ENCODE peak calls at places on chromosomes 1 and 21, in seven cellular contexts. W is omental fat pad; K is cardiac muscle cell; I is CD8-positive, alpha-beta T cell; A is upper lobe of right lung; X is endothelial cell; P is fibroblast of mammary gland. G is an unnamed sample.

GRCh38 chr1:202112864-202113689 is 9.6 kb upstream of the GPR37L1 start:
- DNase-seq in W (no peak), K (no peak), I (no peak), A (no peak), X (no peak), P (no peak), G (no peak)

GRCh38 chr1:228059536-228060457 is 22.7 kb upstream of the ARF1 start:
- DNase-seq in W (no peak), K (peak; percentile 46), I (peak; percentile 77), A (peak; percentile 99), X (no peak), P (peak; percentile 14), G (peak; percentile 94)

GRCh38 chr1:11904978-11905377 is 21.2 kb downstream of the KIAA2013 start:
- DNase-seq in W (no peak), K (no peak), I (no peak), A (no peak), X (no peak), P (no peak), G (no peak)

GRCh38 chr1:226778657-226779058 is 39.6 kb upstream of the ITPKB start:
- DNase-seq in W (no peak), K (no peak), I (no peak), A (no peak), X (no peak), P (peak; percentile 94), G (no peak)

GRCh38 chr1:152026895-152027294 is 9.9 kb downstream of the S100A11 start:
- DNase-seq in W (no peak), K (no peak), I (no peak), A (no peak), X (no peak), P (no peak), G (no peak)

GRCh38 chr21:28770867-28771661 is 221.6 kb downstream of the LTN1 start:
- DNase-seq in W (no peak), K (no peak), I (no peak), A (no peak), X (no peak), P (peak; percentile 65), G (no peak)

GRCh38 chr1:162632234-162632666 is at the start of gene DDR2:
- DNase-seq in W (peak; percentile 51), K (no peak), I (no peak), A (no peak), X (no peak), P (peak; percentile 98), G (no peak)

GRCh38 chr1:236141447-236142357 is 637 bp upstream of the GPR137B start:
- DNase-seq in W (no peak), K (peak; percentile 52), I (peak; percentile 19), A (no peak), X (peak; percentile 49), P (peak; percentile 45), G (peak; percentile 63)

GRCh38 chr1:185813401-185813979 is 79.3 kb downstream of the HMCN1 start:
- DNase-seq in W (no peak), K (peak; percentile 59), I (no peak), A (no peak), X (peak; percentile 25), P (peak; percentile 79), G (no peak)

GRCh38 chr21:28393279-28393678 is 599.4 kb downstream of the LTN1 start:
- DNase-seq in W (no peak), K (no peak), I (no peak), A (no peak), X (no peak), P (no peak), G (no peak)

GRCh38 chr1:61960999-61961398 is 218.7 kb downstream of the PATJ start:
- DNase-seq in W (no peak), K (no peak), I (no peak), A (no peak), X (no peak), P (no peak), G (no peak)

GRCh38 chr1:86754265-86754974 is 50.0 kb downstream of the SH3GLB1 start:
- DNase-seq in W (no peak), K (no peak), I (no peak), A (no peak), X (no peak), P (no peak), G (no peak)

GRCh38 chr1:79681382-79681781 is 674.9 kb upstream of the ADGRL4 start:
- DNase-seq in W (no peak), K (no peak), I (no peak), A (no peak), X (no peak), P (no peak), G (no peak)

GRCh38 chr1:14987829-14988603 is 165.5 kb upstream of the TMEM51 start:
- DNase-seq in W (no peak), K (no peak), I (no peak), A (no peak), X (no peak), P (peak; percentile 13), G (no peak)

GRCh38 chr1:230771773-230772354 is 24.7 kb downstream of the CAPN9 start:
- DNase-seq in W (no peak), K (no peak), I (no peak), A (no peak), X (no peak), P (no peak), G (no peak)

GRCh38 chr1:16174261-16174871 is 18.5 kb upstream of the EPHA2 start:
- DNase-seq in W (no peak), K (no peak), I (no peak), A (no peak), X (no peak), P (no peak), G (no peak)

GRCh38 chr1:229019647-229020281 is 251.1 kb upstream of the RAB4A start:
- DNase-seq in W (no peak), K (no peak), I (no peak), A (no peak), X (no peak), P (no peak), G (no peak)

GRCh38 chr1:30984167-30984870 is 75.8 kb upstream of the SDC3 start:
- DNase-seq in W (no peak), K (no peak), I (no peak), A (no peak), X (no peak), P (no peak), G (no peak)

GRCh38 chr21:32772281-32773047 is 909 bp upstream of the PAXBP1 start:
- DNase-seq in W (no peak), K (peak; percentile 13), I (peak; percentile 38), A (no peak), X (peak; percentile 7), P (peak; percentile 15), G (no peak)

GRCh38 chr1:214840366-214840765 is 237.4 kb downstream of the CENPF start:
- DNase-seq in W (no peak), K (no peak), I (no peak), A (no peak), X (no peak), P (peak; percentile 89), G (no peak)

GRCh38 chr1:69700770-69701169 is 133.0 kb downstream of the LRRC7 start:
- DNase-seq in W (no peak), K (peak; percentile 64), I (no peak), A (no peak), X (peak; percentile 66), P (peak; percentile 6), G (peak; percentile 21)

GRCh38 chr1:31189696-31190674 is 49.7 kb downstream of the NKAIN1 start:
- DNase-seq in W (no peak), K (no peak), I (no peak), A (no peak), X (no peak), P (no peak), G (no peak)

GRCh38 chr1:204136814-204137213 is 15.0 kb downstream of the ETNK2 start:
- DNase-seq in W (no peak), K (no peak), I (no peak), A (no peak), X (no peak), P (no peak), G (no peak)

GRCh38 chr1:110750446-110751029 is 75.8 kb upstream of the KCNA3 start:
- DNase-seq in W (no peak), K (no peak), I (no peak), A (no peak), X (no peak), P (no peak), G (no peak)

GRCh38 chr1:209363112-209363511 is 220.4 kb upstream of the CAMK1G start:
- DNase-seq in W (no peak), K (no peak), I (no peak), A (no peak), X (no peak), P (no peak), G (no peak)

GRCh38 chr21:45513003-45513706 is 29.1 kb downstream of the SLC19A1 start:
- DNase-seq in W (no peak), K (no peak), I (no peak), A (peak; percentile 82), X (no peak), P (no peak), G (no peak)

GRCh38 chr21:41251961-41252642 is 64.5 kb upstream of the FAM3B start:
- DNase-seq in W (no peak), K (no peak), I (no peak), A (no peak), X (no peak), P (peak; percentile 70), G (no peak)
- TF ChIP-seq CTCF in W (no peak), K (no peak), I (no peak), A (no peak), X (no peak), P (no peak), G (no peak)

GRCh38 chr1:106957795-106958194 is 98.7 kb upstream of the PRMT6 start:
- DNase-seq in W (no peak), K (no peak), I (no peak), A (no peak), X (no peak), P (no peak), G (no peak)
- TF ChIP-seq CTCF in W (no peak), K (no peak), I (no peak), A (no peak), X (no peak), P (no peak), G (no peak)

GRCh38 chr1:180231506-180232420 is 1.7 kb downstream of the LHX4 start:
- DNase-seq in W (no peak), K (peak; percentile 47), I (no peak), A (no peak), X (no peak), P (peak; percentile 47), G (peak; percentile 41)
- TF ChIP-seq CTCF in W (no peak), K (no peak), I (no peak), A (no peak), X (no peak), P (no peak), G (no peak)

GRCh38 chr1:168114845-168115244 is 21.9 kb downstream of the GPR161 start:
- DNase-seq in W (no peak), K (no peak), I (no peak), A (no peak), X (no peak), P (no peak), G (no peak)

GRCh38 chr1:168112673-168113305 is 23.9 kb downstream of the GPR161 start:
- DNase-seq in W (no peak), K (peak; percentile 73), I (no peak), A (no peak), X (no peak), P (peak; percentile 52), G (no peak)

GRCh38 chr1:168106274-168106673 is 30.5 kb downstream of the GPR161 start:
- DNase-seq in W (no peak), K (no peak), I (no peak), A (no peak), X (no peak), P (no peak), G (peak; percentile 23)

GRCh38 chr1:168105846-168106245 is 30.9 kb downstream of the GPR161 start:
- DNase-seq in W (no peak), K (no peak), I (no peak), A (no peak), X (no peak), P (no peak), G (no peak)

GRCh38 chr1:168110896-168111545 is 25.7 kb downstream of the GPR161 start:
- DNase-seq in W (no peak), K (no peak), I (no peak), A (no peak), X (no peak), P (peak; percentile 52), G (no peak)
- TF ChIP-seq CTCF in W (no peak), K (no peak), I (no peak), A (no peak), X (no peak), P (no peak), G (no peak)